ENCODE peak calls at places on chromosomes 2 and 18, in ten cellular contexts. J is esophagus squamous epithelium, K is kidney epithelial cell, I is colonic mucosa, W is AG10803, P is astrocyte of the spinal cord, D is PC-3, M is bronchial epithelial cell, F is heart right ventricle, E is retinal pigment epithelial cell. S is an unnamed sample.

GRCh38 chr18:59839241-59839640 is 60.6 kb upstream of the PMAIP1 start:
- DNase-seq in J (no peak), K (no peak), I (no peak), W (no peak), P (no peak), D (no peak), M (no peak), F (no peak), E (no peak), S (no peak)

GRCh38 chr18:45590060-45590537 is 25.2 kb upstream of the SLC14A2 start:
- DNase-seq in J (no peak), K (no peak), I (no peak), W (peak), P (peak), D (peak), M (no peak), F (no peak), E (no peak), S (peak)

GRCh38 chr2:3324036-3324386 is 53.6 kb downstream of the EIPR1 start:
- DNase-seq in J (no peak), K (no peak), I (no peak), W (no peak), P (no peak), D (no peak), M (no peak), F (no peak), E (no peak), S (no peak)

GRCh38 chr2:103289101-103289725 is 527.4 kb downstream of the TMEM182 start:
- DNase-seq in J (no peak), K (no peak), I (no peak), W (no peak), P (no peak), D (peak), M (no peak), F (no peak), E (no peak), S (no peak)

GRCh38 chr2:27261926-27262298 is 935 bp downstream of the SLC30A3 start:
- DNase-seq in J (no peak), K (no peak), I (no peak), W (no peak), P (no peak), D (no peak), M (no peak), F (no peak), E (no peak), S (no peak)

GRCh38 chr2:216017365-216017764 is 4.0 kb upstream of the MREG start:
- DNase-seq in J (no peak), K (no peak), I (no peak), W (peak), P (no peak), D (peak), M (peak), F (no peak), E (no peak), S (no peak)

GRCh38 chr2:133884739-133885381 is 316.6 kb upstream of the NCKAP5 start:
- DNase-seq in J (no peak), K (no peak), I (no peak), W (peak), P (peak), D (peak), M (peak), F (no peak), E (no peak), S (no peak)

GRCh38 chr2:136916131-136916530 is 150.8 kb downstream of the THSD7B start:
- DNase-seq in J (no peak), K (peak), I (no peak), W (no peak), P (no peak), D (no peak), M (no peak), F (no peak), E (no peak), S (no peak)

GRCh38 chr18:3903341-3903740 is 453.4 kb downstream of the TGIF1 start:
- DNase-seq in J (no peak), K (peak), I (no peak), W (peak), P (peak), D (peak), M (peak), F (no peak), E (peak), S (peak)

GRCh38 chr2:144083211-144083610 is 436.7 kb downstream of the ZEB2 start:
- DNase-seq in J (no peak), K (no peak), I (no peak), W (peak), P (peak), D (peak), M (peak), F (no peak), E (no peak), S (no peak)

GRCh38 chr18:47883771-47884413 is 46.6 kb downstream of the SMAD2 start:
- DNase-seq in J (no peak), K (peak), I (peak), W (peak), P (peak), D (peak), M (peak), F (peak), E (peak), S (peak)

GRCh38 chr2:50838316-50838715 is 193.6 kb downstream of the NRXN1 start:
- DNase-seq in J (no peak), K (no peak), I (no peak), W (no peak), P (no peak), D (no peak), M (no peak), F (no peak), E (no peak), S (no peak)

GRCh38 chr2:39913648-39914456 is 134.8 kb upstream of the THUMPD2 start:
- DNase-seq in J (no peak), K (peak), I (no peak), W (peak), P (peak), D (peak), M (peak), F (peak), E (peak), S (peak)

GRCh38 chr2:170017848-170018492 is 160.0 kb upstream of the MYO3B start:
- DNase-seq in J (no peak), K (no peak), I (no peak), W (peak), P (no peak), D (no peak), M (no peak), F (peak), E (no peak), S (no peak)

GRCh38 chr18:9366126-9366714 is 31.6 kb downstream of the TWSG1 start:
- DNase-seq in J (no peak), K (no peak), I (peak), W (peak), P (peak), D (peak), M (peak), F (peak), E (peak), S (peak)

GRCh38 chr18:32095156-32095555 is 3.5 kb downstream of the RNF138 start:
- DNase-seq in J (no peak), K (no peak), I (no peak), W (no peak), P (no peak), D (no peak), M (no peak), F (no peak), E (no peak), S (no peak)

GRCh38 chr18:63316612-63317555 is 2.7 kb downstream of the BCL2 start:
- DNase-seq in J (no peak), K (no peak), I (no peak), W (no peak), P (no peak), D (peak), M (no peak), F (no peak), E (no peak), S (no peak)

GRCh38 chr2:120867290-120868231 is 131.9 kb downstream of the GLI2 start:
- DNase-seq in J (no peak), K (no peak), I (peak), W (peak), P (peak), D (peak), M (peak), F (peak), E (peak), S (no peak)

GRCh38 chr2:212858496-212858895 is 292.9 kb downstream of the IKZF2 start:
- DNase-seq in J (no peak), K (no peak), I (no peak), W (no peak), P (no peak), D (no peak), M (peak), F (no peak), E (no peak), S (no peak)

GRCh38 chr2:40877734-40878288 is 425.9 kb upstream of the SLC8A1 start:
- DNase-seq in J (no peak), K (no peak), I (no peak), W (no peak), P (peak), D (peak), M (peak), F (no peak), E (no peak), S (no peak)

GRCh38 chr2:48496867-48497266 is 33.1 kb upstream of the STON1 start:
- DNase-seq in J (no peak), K (no peak), I (no peak), W (peak), P (peak), D (no peak), M (no peak), F (no peak), E (no peak), S (peak)

GRCh38 chr2:231037731-231038482 is 584 bp downstream of the C2orf72 start:
- DNase-seq in J (no peak), K (no peak), I (no peak), W (no peak), P (no peak), D (no peak), M (no peak), F (no peak), E (no peak), S (no peak)

GRCh38 chr18:75128911-75129716 is 79.8 kb downstream of the PTGR3 start:
- DNase-seq in J (no peak), K (no peak), I (peak), W (no peak), P (no peak), D (no peak), M (no peak), F (no peak), E (no peak), S (no peak)

GRCh38 chr18:30903566-30903965 is 139.0 kb downstream of the DSC3 start:
- DNase-seq in J (no peak), K (peak), I (no peak), W (no peak), P (peak), D (peak), M (peak), F (no peak), E (peak), S (peak)

GRCh38 chr2:234483568-234484251 is 13.2 kb downstream of the ARL4C start:
- DNase-seq in J (no peak), K (no peak), I (peak), W (peak), P (no peak), D (no peak), M (no peak), F (no peak), E (no peak), S (no peak)

GRCh38 chr2:108297436-108298141 is 8.9 kb downstream of the SULT1C2 start:
- DNase-seq in J (no peak), K (peak), I (no peak), W (peak), P (peak), D (peak), M (peak), F (no peak), E (no peak), S (peak)

GRCh38 chr2:146701183-146701582 is 1143.6 kb upstream of the ACVR2A start:
- DNase-seq in J (no peak), K (no peak), I (no peak), W (no peak), P (no peak), D (peak), M (peak), F (no peak), E (no peak), S (no peak)

GRCh38 chr2:23761638-23762037 is 165.3 kb downstream of the ATAD2B start:
- DNase-seq in J (no peak), K (no peak), I (no peak), W (no peak), P (no peak), D (no peak), M (no peak), F (no peak), E (no peak), S (no peak)

DNA sequence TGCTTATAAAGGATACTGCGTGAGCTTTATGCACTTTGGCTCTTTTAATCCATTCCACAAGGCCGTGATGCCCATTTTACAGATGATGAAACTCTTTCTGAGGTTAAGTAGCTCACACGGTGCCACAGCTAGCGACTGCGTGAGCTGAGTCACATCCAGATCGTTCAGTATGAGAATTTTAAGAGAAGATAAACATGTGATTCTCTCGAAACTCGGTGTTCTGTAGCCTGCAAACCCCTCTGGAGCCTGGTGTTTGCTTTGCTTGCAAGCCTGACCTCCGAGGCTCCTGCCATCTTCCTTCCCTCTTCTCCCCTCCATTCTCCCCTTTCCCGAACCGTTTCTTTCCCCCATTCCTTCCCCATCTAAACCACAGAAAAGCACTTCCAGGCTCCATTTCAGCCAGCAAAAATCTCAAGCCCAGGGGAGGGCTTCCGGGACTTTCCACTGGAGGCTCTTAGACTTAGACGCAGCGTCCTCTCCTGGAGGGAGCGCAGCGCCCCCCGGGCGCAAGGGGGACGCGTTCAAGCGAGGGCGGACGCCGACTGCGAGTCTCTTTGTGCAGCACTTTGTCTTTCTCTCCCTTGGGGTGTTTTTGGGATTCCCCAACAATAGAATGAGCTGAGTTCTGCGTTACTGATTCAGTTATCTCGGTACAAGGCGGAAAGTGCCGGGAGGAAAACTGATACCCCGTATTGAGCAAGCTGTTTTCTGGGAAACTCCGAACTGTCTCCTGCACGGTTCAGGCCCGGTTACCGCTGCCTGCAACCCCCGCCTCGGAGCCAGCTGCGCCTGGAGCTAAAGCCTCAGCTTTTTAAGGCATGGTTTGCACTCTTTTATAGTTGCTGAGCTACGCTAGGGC is 38.0 kb downstream of the CYP1B1 start:
- DNase-seq in J (no peak), K (no peak), I (no peak), W (peak), P (peak), D (no peak), M (peak), F (peak), E (no peak), S (no peak)
- TF ChIP-seq CTCF in J (peak), K (peak), I (no peak), W (peak), P (peak), D (no peak), M (peak), F (peak), E (peak), S (peak)

GRCh38 chr18:11775436-11775835 is 75.8 kb upstream of the CHMP1B start:
- DNase-seq in J (no peak), K (no peak), I (no peak), W (no peak), P (no peak), D (no peak), M (no peak), F (no peak), E (no peak), S (no peak)

GRCh38 chr18:11783716-11784331 is 67.4 kb upstream of the CHMP1B start:
- DNase-seq in J (no peak), K (no peak), I (no peak), W (no peak), P (no peak), D (no peak), M (no peak), F (no peak), E (no peak), S (no peak)

GRCh38 chr18:11784905-11785304 is 66.3 kb upstream of the CHMP1B start:
- DNase-seq in J (no peak), K (no peak), I (no peak), W (no peak), P (no peak), D (no peak), M (no peak), F (no peak), E (no peak), S (no peak)

GRCh38 chr18:11785444-11786055 is 65.7 kb upstream of the CHMP1B start:
- DNase-seq in J (no peak), K (no peak), I (no peak), W (no peak), P (no peak), D (no peak), M (no peak), F (no peak), E (no peak), S (no peak)

GRCh38 chr18:11780042-11780441 is 71.2 kb upstream of the CHMP1B start:
- DNase-seq in J (no peak), K (no peak), I (no peak), W (no peak), P (no peak), D (no peak), M (no peak), F (no peak), E (no peak), S (no peak)
- H3K4me3 ChIP-seq in J (no peak), K (no peak), I (no peak), W (no peak), P (no peak), D (no peak), M (no peak), F (no peak), E (no peak), S (no peak)

GRCh38 chr18:36833120-36833519 is 4.2 kb downstream of the KIAA1328 start:
- DNase-seq in J (no peak), K (no peak), I (no peak), W (no peak), P (no peak), D (no peak), M (no peak), F (no peak), E (no peak), S (no peak)
- TF ChIP-seq CTCF in J (no peak), K (no peak), I (no peak), W (no peak), P (no peak), D (no peak), M (no peak), F (no peak), E (no peak), S (no peak)

GRCh38 chr2:174717273-174717672 is 47.0 kb downstream of the CHRNA1 start:
- DNase-seq in J (no peak), K (peak), I (no peak), W (peak), P (peak), D (no peak), M (no peak), F (no peak), E (no peak), S (peak)
- H3K4me3 ChIP-seq in J (no peak), K (no peak), I (no peak), W (no peak), P (no peak), D (no peak), M (no peak), F (no peak), E (no peak), S (no peak)

GRCh38 chr2:26177122-26177521 is 4.2 kb downstream of the GAREM2 start:
- DNase-seq in J (no peak), K (no peak), I (no peak), W (no peak), P (no peak), D (no peak), M (no peak), F (no peak), E (no peak), S (no peak)

GRCh38 chr2:26179446-26179907 is 6.6 kb downstream of the GAREM2 start:
- DNase-seq in J (no peak), K (no peak), I (no peak), W (no peak), P (no peak), D (no peak), M (no peak), F (no peak), E (no peak), S (no peak)

GRCh38 chr2:26178246-26178645 is 5.4 kb downstream of the GAREM2 start:
- DNase-seq in J (no peak), K (no peak), I (no peak), W (no peak), P (no peak), D (no peak), M (no peak), F (no peak), E (no peak), S (no peak)

GRCh38 chr2:26175716-26176615 is 3.1 kb downstream of the GAREM2 start:
- DNase-seq in J (no peak), K (no peak), I (no peak), W (no peak), P (no peak), D (no peak), M (no peak), F (no peak), E (no peak), S (no peak)

DNA sequence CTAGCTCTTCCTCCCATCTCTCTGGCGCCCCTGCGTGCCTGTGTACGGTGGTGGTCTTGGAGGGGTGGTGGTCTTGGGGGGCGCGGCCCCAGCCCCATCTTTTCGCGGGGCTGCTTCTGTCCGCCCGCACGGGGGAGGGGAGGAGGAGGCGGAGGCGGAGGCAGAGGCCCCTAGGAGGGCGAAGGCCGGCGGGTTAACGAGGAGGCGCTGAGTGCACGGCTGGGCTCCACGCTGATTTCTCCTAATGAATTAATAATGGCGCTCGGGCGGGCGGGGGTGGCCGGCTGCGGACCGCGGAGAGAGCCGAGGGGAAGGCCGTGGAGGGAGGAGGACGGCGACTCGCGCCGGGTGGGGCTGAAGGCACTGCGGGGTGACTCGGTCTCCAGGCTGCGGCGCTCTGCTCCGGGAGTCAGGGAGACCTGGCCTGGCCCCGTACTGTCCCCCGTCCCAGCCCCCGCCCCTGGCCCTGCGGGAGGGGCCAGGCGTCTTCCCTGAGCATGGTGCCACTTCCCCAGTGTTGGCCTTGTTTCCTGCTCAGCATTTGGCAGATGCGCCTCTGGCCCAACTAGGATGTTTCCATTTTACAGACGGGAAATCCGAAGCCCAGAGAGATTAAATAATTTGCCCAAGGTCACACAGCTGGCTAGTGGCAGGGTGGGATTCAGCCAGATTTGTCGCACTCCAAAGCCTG is 6.0 kb downstream of the GAREM2 start:
- DNase-seq in J (no peak), K (no peak), I (peak), W (peak), P (no peak), D (peak), M (no peak), F (no peak), E (no peak), S (no peak)
- TF ChIP-seq CTCF in J (no peak), K (no peak), I (no peak), W (no peak), P (no peak), D (no peak), M (no peak), F (no peak), E (no peak), S (no peak)

DNA sequence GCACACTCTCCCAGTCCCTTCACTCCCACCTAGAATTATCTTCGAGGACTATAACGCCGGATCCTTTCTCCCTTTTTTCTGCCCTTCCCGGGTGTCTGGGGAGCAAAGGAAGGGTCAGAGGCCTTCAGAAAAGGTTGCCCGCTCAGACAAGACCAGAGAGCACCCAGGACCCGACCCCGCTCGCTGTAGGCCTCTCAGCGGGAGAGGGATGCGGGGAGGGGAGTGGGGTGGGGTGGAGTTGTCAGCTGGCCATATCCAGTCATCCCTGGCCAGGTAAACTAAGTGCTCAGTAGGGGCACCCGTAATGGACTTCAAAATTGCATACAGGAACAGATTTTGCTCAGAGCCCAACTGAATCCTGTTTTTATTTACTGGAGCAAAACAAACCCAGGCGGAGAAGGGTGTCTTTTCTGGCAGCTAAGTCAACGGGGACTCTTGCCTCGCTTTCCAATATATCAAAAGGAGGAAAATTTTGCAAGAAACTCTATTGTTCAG is 65.0 kb downstream of the NOL4 start:
- DNase-seq in J (no peak), K (no peak), I (no peak), W (no peak), P (no peak), D (no peak), M (no peak), F (no peak), E (no peak), S (no peak)
- H3K4me3 ChIP-seq in J (no peak), K (no peak), I (no peak), W (no peak), P (peak), D (no peak), M (no peak), F (no peak), E (peak), S (peak)

S was measured in astrocyte of the cerebellum.